ENCODE peak calls at places on chromosome 13, in six cellular contexts. One of them, this sample, is unnamed.

GRCh38 chr13:28477709-28477973 is 17.3 kb downstream of the FLT1 start:
- DNase-seq in kidney epithelial cell: no peak
- DNase-seq in AG04449: no peak
- DNase-seq in IMR-90: no peak
- DNase-seq in iPS DF 6.9: no peak
- DNase-seq in H7: no peak
- DNase-seq in this sample: no peak

GRCh38 chr13:27012482-27013197 is 159.0 kb downstream of the USP12 start:
- DNase-seq in kidney epithelial cell: peak; percentile 32
- DNase-seq in AG04449: peak; percentile 33
- DNase-seq in IMR-90: peak; percentile 89
- DNase-seq in iPS DF 6.9: no peak
- DNase-seq in H7: no peak
- DNase-seq in this sample: peak; percentile 88

GRCh38 chr13:23866420-23867026 is 22.7 kb downstream of the MIPEP start:
- DNase-seq in kidney epithelial cell: no peak
- DNase-seq in AG04449: no peak
- DNase-seq in IMR-90: peak; percentile 15
- DNase-seq in iPS DF 6.9: no peak
- DNase-seq in H7: no peak
- DNase-seq in this sample: no peak

GRCh38 chr13:108214511-108215383 is 589 bp downstream of the LIG4 start:
- DNase-seq in kidney epithelial cell: no peak
- DNase-seq in AG04449: no peak
- DNase-seq in IMR-90: no peak
- DNase-seq in iPS DF 6.9: no peak
- DNase-seq in H7: peak; percentile 59
- DNase-seq in this sample: peak; percentile 38

GRCh38 chr13:44300895-44301638 is 72.6 kb upstream of the SERP2 start:
- DNase-seq in kidney epithelial cell: peak; percentile 93
- DNase-seq in AG04449: no peak
- DNase-seq in IMR-90: peak; percentile 87
- DNase-seq in iPS DF 6.9: no peak
- DNase-seq in H7: no peak
- DNase-seq in this sample: peak; percentile 93

GRCh38 chr13:44848956-44849748 is 140.1 kb downstream of the NUFIP1 start:
- DNase-seq in kidney epithelial cell: no peak
- DNase-seq in AG04449: no peak
- DNase-seq in IMR-90: no peak
- DNase-seq in iPS DF 6.9: no peak
- DNase-seq in H7: no peak
- DNase-seq in this sample: no peak

GRCh38 chr13:109707044-109707794 is 79.2 kb downstream of the IRS2 start:
- DNase-seq in kidney epithelial cell: no peak
- DNase-seq in AG04449: no peak
- DNase-seq in IMR-90: no peak
- DNase-seq in iPS DF 6.9: no peak
- DNase-seq in H7: no peak
- DNase-seq in this sample: no peak

GRCh38 chr13:98834254-98834960 is 81.9 kb upstream of the SLC15A1 start:
- DNase-seq in kidney epithelial cell: no peak
- DNase-seq in AG04449: no peak
- DNase-seq in IMR-90: no peak
- DNase-seq in iPS DF 6.9: no peak
- DNase-seq in H7: peak; percentile 32
- DNase-seq in this sample: peak; percentile 91

GRCh38 chr13:97057196-97057595 is 62.9 kb upstream of the OXGR1 start:
- DNase-seq in kidney epithelial cell: no peak
- DNase-seq in AG04449: no peak
- DNase-seq in IMR-90: no peak
- DNase-seq in iPS DF 6.9: no peak
- DNase-seq in H7: no peak
- DNase-seq in this sample: no peak

GRCh38 chr13:46909037-46909436 is 12.2 kb upstream of the HTR2A start:
- DNase-seq in kidney epithelial cell: no peak
- DNase-seq in AG04449: no peak
- DNase-seq in IMR-90: no peak
- DNase-seq in iPS DF 6.9: no peak
- DNase-seq in H7: no peak
- DNase-seq in this sample: no peak

GRCh38 chr13:23609414-23610186 is 39.4 kb downstream of the TNFRSF19 start:
- DNase-seq in kidney epithelial cell: no peak
- DNase-seq in AG04449: no peak
- DNase-seq in IMR-90: peak; percentile 77
- DNase-seq in iPS DF 6.9: no peak
- DNase-seq in H7: no peak
- DNase-seq in this sample: peak; percentile 34

GRCh38 chr13:33258437-33259193 is 26.9 kb downstream of the STARD13 start:
- DNase-seq in kidney epithelial cell: no peak
- DNase-seq in AG04449: no peak
- DNase-seq in IMR-90: peak; percentile 63
- DNase-seq in iPS DF 6.9: no peak
- DNase-seq in H7: no peak
- DNase-seq in this sample: no peak

GRCh38 chr13:73421310-73421912 is 362.6 kb downstream of the KLF5 start:
- DNase-seq in kidney epithelial cell: peak; percentile 74
- DNase-seq in AG04449: no peak
- DNase-seq in IMR-90: peak; percentile 68
- DNase-seq in iPS DF 6.9: no peak
- DNase-seq in H7: no peak
- DNase-seq in this sample: peak; percentile 99

GRCh38 chr13:51916962-51917361 is 55.2 kb downstream of the CCDC70 start:
- DNase-seq in kidney epithelial cell: no peak
- DNase-seq in AG04449: no peak
- DNase-seq in IMR-90: no peak
- DNase-seq in iPS DF 6.9: no peak
- DNase-seq in H7: no peak
- DNase-seq in this sample: no peak

GRCh38 chr13:56755181-56755580 is 385.5 kb upstream of the PRR20A start:
- DNase-seq in kidney epithelial cell: no peak
- DNase-seq in AG04449: no peak
- DNase-seq in IMR-90: no peak
- DNase-seq in iPS DF 6.9: no peak
- DNase-seq in H7: no peak
- DNase-seq in this sample: peak; percentile 26

GRCh38 chr13:80716610-80717081 is 375.7 kb upstream of the SPRY2 start:
- DNase-seq in kidney epithelial cell: no peak
- DNase-seq in AG04449: no peak
- DNase-seq in IMR-90: no peak
- DNase-seq in iPS DF 6.9: peak; percentile 5
- DNase-seq in H7: no peak
- DNase-seq in this sample: peak; percentile 37

GRCh38 chr13:37736040-37736439 is 133.5 kb downstream of the TRPC4 start:
- DNase-seq in kidney epithelial cell: no peak
- DNase-seq in AG04449: no peak
- DNase-seq in IMR-90: no peak
- DNase-seq in iPS DF 6.9: no peak
- DNase-seq in H7: no peak
- DNase-seq in this sample: no peak

GRCh38 chr13:25901460-25902376 is 150.1 kb downstream of the SHISA2 start:
- DNase-seq in kidney epithelial cell: peak; percentile 49
- DNase-seq in AG04449: no peak
- DNase-seq in IMR-90: peak; percentile 11
- DNase-seq in iPS DF 6.9: no peak
- DNase-seq in H7: no peak
- DNase-seq in this sample: peak; percentile 97

GRCh38 chr13:25905411-25906010 is 146.3 kb downstream of the SHISA2 start:
- DNase-seq in kidney epithelial cell: no peak
- DNase-seq in AG04449: no peak
- DNase-seq in IMR-90: no peak
- DNase-seq in iPS DF 6.9: no peak
- DNase-seq in H7: no peak
- DNase-seq in this sample: no peak

GRCh38 chr13:25904830-25905229 is 147.0 kb downstream of the SHISA2 start:
- DNase-seq in kidney epithelial cell: no peak
- DNase-seq in AG04449: no peak
- DNase-seq in IMR-90: no peak
- DNase-seq in iPS DF 6.9: no peak
- DNase-seq in H7: no peak
- DNase-seq in this sample: no peak

GRCh38 chr13:25899952-25900351 is 151.9 kb downstream of the SHISA2 start:
- DNase-seq in kidney epithelial cell: no peak
- DNase-seq in AG04449: no peak
- DNase-seq in IMR-90: no peak
- DNase-seq in iPS DF 6.9: no peak
- DNase-seq in H7: no peak
- DNase-seq in this sample: no peak

DNA sequence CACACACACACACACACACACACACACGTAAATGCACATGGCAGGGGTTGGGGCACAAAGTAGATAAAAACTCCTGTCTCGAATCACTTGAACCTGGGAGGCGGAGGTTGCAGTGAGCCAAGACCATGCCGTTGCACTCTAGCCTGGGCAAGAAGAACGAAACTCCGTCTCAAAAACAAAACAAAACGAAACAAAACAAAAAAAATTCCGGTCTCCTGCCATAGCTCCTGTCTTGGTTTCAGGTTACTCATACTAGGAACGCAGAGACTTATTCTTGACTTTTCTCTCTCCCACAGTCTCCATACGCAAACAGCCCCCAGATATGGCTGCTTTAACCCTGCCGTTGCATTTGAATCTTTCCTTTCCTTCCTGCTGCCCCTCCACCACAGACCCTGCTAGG is 148.9 kb downstream of the SHISA2 start:
- DNase-seq in kidney epithelial cell: no peak
- DNase-seq in AG04449: no peak
- DNase-seq in IMR-90: no peak
- DNase-seq in iPS DF 6.9: no peak
- DNase-seq in H7: no peak
- DNase-seq in this sample: peak; percentile 44
- H3K4me3 ChIP-seq in kidney epithelial cell: no peak overlapping the region
- H3K4me3 ChIP-seq in AG04449: no peak overlapping the region
- H3K4me3 ChIP-seq in IMR-90: no peak overlapping the region
- H3K4me3 ChIP-seq in iPS DF 6.9: no peak overlapping the region
- H3K4me3 ChIP-seq in H7: no peak overlapping the region
- H3K4me3 ChIP-seq in this sample: no peak overlapping the region

DNA sequence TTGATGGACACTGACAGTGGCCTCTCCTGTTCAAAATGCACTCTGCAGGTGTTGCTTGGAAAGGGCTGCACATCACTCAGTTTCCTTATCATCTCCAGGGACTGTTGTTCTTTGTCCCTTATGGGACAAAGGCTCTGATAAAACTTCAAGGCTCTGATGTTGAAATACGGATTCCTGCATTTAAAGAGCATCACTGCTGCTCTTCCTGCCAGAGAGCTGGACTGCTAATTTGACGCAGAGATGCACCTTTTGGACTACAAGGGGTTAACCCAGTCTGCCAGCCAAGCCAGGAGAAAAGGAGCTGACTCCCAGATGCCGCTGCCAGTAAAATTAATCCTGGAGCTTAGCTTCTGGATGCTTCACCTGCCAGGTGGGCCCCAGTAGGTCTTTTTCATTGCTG is 952.1 kb downstream of the DIAPH3 start:
- DNase-seq in kidney epithelial cell: no peak
- DNase-seq in AG04449: no peak
- DNase-seq in IMR-90: no peak
- DNase-seq in iPS DF 6.9: no peak
- DNase-seq in H7: no peak
- DNase-seq in this sample: no peak
- H3K4me3 ChIP-seq in kidney epithelial cell: no peak overlapping the region
- H3K4me3 ChIP-seq in AG04449: no peak overlapping the region
- H3K4me3 ChIP-seq in IMR-90: no peak overlapping the region
- H3K4me3 ChIP-seq in iPS DF 6.9: no peak overlapping the region
- H3K4me3 ChIP-seq in H7: no peak overlapping the region
- H3K4me3 ChIP-seq in this sample: no peak overlapping the region

GRCh38 chr13:100306042-100306441 is 217.1 kb downstream of the PCCA start:
- DNase-seq in kidney epithelial cell: no peak
- DNase-seq in AG04449: no peak
- DNase-seq in IMR-90: no peak
- DNase-seq in iPS DF 6.9: no peak
- DNase-seq in H7: no peak
- DNase-seq in this sample: no peak
- H3K4me3 ChIP-seq in kidney epithelial cell: no peak overlapping the region
- H3K4me3 ChIP-seq in AG04449: no peak overlapping the region
- H3K4me3 ChIP-seq in IMR-90: no peak overlapping the region
- H3K4me3 ChIP-seq in iPS DF 6.9: no peak overlapping the region
- H3K4me3 ChIP-seq in H7: no peak overlapping the region
- H3K4me3 ChIP-seq in this sample: no peak overlapping the region

GRCh38 chr13:70568571-70568970 is 460.3 kb upstream of the KLHL1 start:
- DNase-seq in kidney epithelial cell: no peak
- DNase-seq in AG04449: no peak
- DNase-seq in IMR-90: peak; percentile 26
- DNase-seq in iPS DF 6.9: peak; percentile 18
- DNase-seq in H7: peak; percentile 2
- DNase-seq in this sample: peak; percentile 59
- H3K4me3 ChIP-seq in kidney epithelial cell: no peak overlapping the region
- H3K4me3 ChIP-seq in AG04449: no peak overlapping the region
- H3K4me3 ChIP-seq in IMR-90: no peak overlapping the region
- H3K4me3 ChIP-seq in iPS DF 6.9: no peak overlapping the region
- H3K4me3 ChIP-seq in H7: no peak overlapping the region
- H3K4me3 ChIP-seq in this sample: no peak overlapping the region

GRCh38 chr13:78376033-78376432 is 227.3 kb downstream of the POU4F1 start:
- DNase-seq in kidney epithelial cell: no peak
- DNase-seq in AG04449: no peak
- DNase-seq in IMR-90: no peak
- DNase-seq in iPS DF 6.9: no peak
- DNase-seq in H7: no peak
- DNase-seq in this sample: no peak

GRCh38 chr13:78372581-78372980 is 230.8 kb downstream of the POU4F1 start:
- DNase-seq in kidney epithelial cell: no peak
- DNase-seq in AG04449: no peak
- DNase-seq in IMR-90: no peak
- DNase-seq in iPS DF 6.9: no peak
- DNase-seq in H7: no peak
- DNase-seq in this sample: no peak

GRCh38 chr13:78370231-78370630 is 233.1 kb downstream of the POU4F1 start:
- DNase-seq in kidney epithelial cell: no peak
- DNase-seq in AG04449: no peak
- DNase-seq in IMR-90: no peak
- DNase-seq in iPS DF 6.9: no peak
- DNase-seq in H7: no peak
- DNase-seq in this sample: no peak
- H3K4me3 ChIP-seq in kidney epithelial cell: no peak overlapping the region
- H3K4me3 ChIP-seq in AG04449: no peak overlapping the region
- H3K4me3 ChIP-seq in IMR-90: no peak overlapping the region
- H3K4me3 ChIP-seq in iPS DF 6.9: no peak overlapping the region
- H3K4me3 ChIP-seq in H7: no peak overlapping the region
- H3K4me3 ChIP-seq in this sample: no peak overlapping the region

This sample was measured in epithelial cell of esophagus.